ENCODE peak calls at places on chromosomes 12 and 14, in five cellular contexts. H is astrocyte of the cerebellum, I is ELF-1, J is Kasumi-1, M is NCI-H1092 treated with DMSO at 0.1 percent for 48 hours. R is an unnamed sample.

GRCh38 chr12:11695321-11695720 is 45.8 kb downstream of the ETV6 start:
- DNase-seq in J (no peak), H (peak), M (no peak), I (no peak), R (no peak)

GRCh38 chr14:60721331-60722162 is 2.6 kb downstream of the SIX4 start:
- DNase-seq in I (peak), J (no peak), M (no peak), H (no peak), R (peak)

GRCh38 chr12:67436230-67436629 is 167.1 kb downstream of the CAND1 start:
- DNase-seq in H (no peak), I (no peak), M (no peak), J (no peak), R (no peak)

GRCh38 chr12:48977290-48978281 is 536 bp upstream of the WNT1 start:
- DNase-seq in I (peak), M (no peak), J (peak), H (no peak), R (no peak)

GRCh38 chr12:123748661-123749060 is 13.4 kb upstream of the DNAH10 start:
- DNase-seq in M (no peak), H (peak), I (no peak), J (no peak), R (no peak)

GRCh38 chr12:18895946-18896345 is 158.0 kb downstream of the CAPZA3 start:
- DNase-seq in H (no peak), J (no peak), I (peak), M (no peak), R (no peak)

GRCh38 chr12:59181378-59181777 is 261.1 kb upstream of the LRIG3 start:
- DNase-seq in M (no peak), H (no peak), I (no peak), J (no peak), R (no peak)

GRCh38 chr14:59200214-59200613 is 11.7 kb downstream of the DAAM1 start:
- DNase-seq in M (no peak), H (no peak), I (no peak), J (no peak), R (no peak)

GRCh38 chr14:92507174-92507768 is 6.3 kb upstream of the RIN3 start:
- DNase-seq in M (peak), I (no peak), H (no peak), J (no peak), R (no peak)

GRCh38 chr14:61514006-61514830 is 181.1 kb upstream of the HIF1A start:
- DNase-seq in J (no peak), I (no peak), H (peak), M (no peak), R (no peak)

GRCh38 chr12:21604245-21605101 is at the start of gene GYS2:
- DNase-seq in J (no peak), M (no peak), H (no peak), I (peak), R (no peak)

GRCh38 chr14:98984719-98985041 is 287.3 kb downstream of the BCL11B start:
- DNase-seq in J (no peak), M (no peak), H (no peak), I (peak), R (no peak)

GRCh38 chr14:28515571-28515970 is 251.0 kb upstream of the FOXG1 start:
- DNase-seq in I (no peak), J (no peak), M (no peak), H (peak), R (no peak)

GRCh38 chr12:25796523-25797000 is 161.9 kb upstream of the RASSF8 start:
- DNase-seq in I (no peak), H (no peak), J (peak), M (no peak), R (no peak)

GRCh38 chr14:61455351-61455750 is 134.0 kb downstream of the PRKCH start:
- DNase-seq in H (no peak), I (no peak), J (no peak), M (no peak), R (no peak)

GRCh38 chr14:38731962-38732361 is 371.1 kb downstream of the SEC23A start:
- DNase-seq in I (no peak), J (no peak), M (peak), H (no peak), R (no peak)

GRCh38 chr12:52582971-52583456 is 9.4 kb upstream of the KRT74 start:
- DNase-seq in M (peak), H (peak), I (peak), J (peak), R (peak)

GRCh38 chr12:46303039-46303666 is 34.3 kb upstream of the SLC38A1 start:
- DNase-seq in I (no peak), J (peak), H (peak), M (peak), R (no peak)

GRCh38 chr12:104653730-104654328 is 197.1 kb downstream of the CHST11 start:
- DNase-seq in J (no peak), H (no peak), I (peak), M (no peak), R (no peak)

GRCh38 chr14:104281768-104282301 is 143.4 kb downstream of the KIF26A start:
- DNase-seq in H (no peak), J (no peak), I (no peak), M (no peak), R (no peak)

GRCh38 chr12:115224031-115224430 is 540.1 kb upstream of the TBX3 start:
- DNase-seq in J (no peak), H (no peak), I (peak), M (no peak), R (no peak)

GRCh38 chr14:105375635-105376057 is 22.7 kb upstream of the TEX22 start:
- DNase-seq in I (no peak), M (no peak), H (no peak), J (peak), R (no peak)

GRCh38 chr12:49644620-49644994 is 21.2 kb downstream of the PRPF40B start:
- DNase-seq in M (peak), I (peak), J (peak), H (peak), R (peak)

GRCh38 chr14:32006267-32007110 is 70.6 kb upstream of the ARHGAP5 start:
- DNase-seq in I (no peak), M (no peak), H (no peak), J (no peak), R (no peak)

GRCh38 chr12:11763760-11764520 is 114.5 kb downstream of the ETV6 start:
- DNase-seq in I (no peak), H (peak), J (no peak), M (no peak), R (no peak)

GRCh38 chr12:1846421-1847405 is 26.3 kb downstream of the LRTM2 start:
- DNase-seq in H (no peak), I (no peak), M (no peak), J (no peak), R (no peak)

GRCh38 chr12:76311796-76312195 is 36.4 kb downstream of the BBS10 start:
- DNase-seq in I (no peak), M (no peak), J (no peak), H (no peak), R (no peak)

GRCh38 chr12:14366211-14366762 is 805 bp downstream of the ATF7IP start:
- DNase-seq in H (no peak), M (peak), J (no peak), I (no peak), R (no peak)

GRCh38 chr12:120358412-120359158 is 10.4 kb downstream of the MSI1 start:
- DNase-seq in J (no peak), H (no peak), M (no peak), I (peak), R (no peak)

GRCh38 chr12:18101043-18101442 is 11.1 kb upstream of the RERGL start:
- DNase-seq in I (no peak), H (no peak), J (peak), M (no peak), R (no peak)

GRCh38 chr12:66144796-66145754 is 14.5 kb upstream of the LLPH start:
- DNase-seq in I (no peak), H (peak), M (peak), J (peak), R (no peak)

GRCh38 chr14:71647086-71647784 is 285.0 kb upstream of the RGS6 start:
- DNase-seq in M (no peak), H (no peak), J (no peak), I (peak), R (no peak)

GRCh38 chr12:68495666-68496065 is 115.0 kb upstream of the RAP1B start:
- DNase-seq in J (no peak), M (no peak), H (no peak), I (no peak), R (no peak)

GRCh38 chr12:76964784-76965571 is 86.2 kb upstream of the CSRP2 start:
- DNase-seq in H (no peak), J (no peak), I (no peak), M (no peak), R (no peak)

GRCh38 chr12:93776581-93777018 is 99.4 kb downstream of the CRADD start:
- DNase-seq in M (no peak), I (no peak), J (no peak), H (no peak), R (no peak)

GRCh38 chr12:52821826-52822660 is 8.1 kb upstream of the KRT4 start:
- DNase-seq in I (no peak), J (no peak), M (no peak), H (no peak), R (no peak)

GRCh38 chr12:47730341-47730744 is 5.1 kb upstream of the ENDOU start:
- DNase-seq in M (peak), H (no peak), J (no peak), I (no peak), R (no peak)

GRCh38 chr14:99282261-99283050 is 10.5 kb upstream of the BCL11B start:
- DNase-seq in J (no peak), I (no peak), H (no peak), M (no peak), R (no peak)